ENCODE peak calls at places on chromosomes 6 and 20, in eight cellular contexts. M is spleen; V is NCI-H446; T is dorsolateral prefrontal cortex; R is activated naive CD4-positive, alpha-beta T cell treated with anti-CD3 and anti-CD28 coated beads, Interleukin-2, amount 50 U/mL, for 16 hours; Y is lower lobe of right lung; S is Peyer's patch; H is activated T-cell treated with anti-CD3 and anti-CD28 coated beads, Interleukin-2, amount 50 U/mL, for 72 hours. D is an unnamed sample.
A peak's percentile ranks its signal among the peaks of the same experiment; 100 is the strongest.

GRCh38 chr6:120805267-120805666 is 529.0 kb downstream of the TBC1D32 start:
- DNase-seq in M (no peak), Y (no peak), S (no peak), H (no peak), T (no peak), V (no peak), R (no peak), D (no peak)

GRCh38 chr6:38021571-38021970 is 202.0 kb downstream of the ZFAND3 start:
- DNase-seq in M (no peak), T (peak; percentile 28), Y (no peak), R (no peak), S (no peak), V (no peak), H (no peak), D (no peak)

GRCh38 chr20:45052698-45053440 is 48.1 kb downstream of the KCNS1 start:
- DNase-seq in H (peak; percentile 29), R (no peak), Y (no peak), S (no peak), V (no peak), M (no peak), T (no peak), D (no peak)

GRCh38 chr6:139376604-139377218 is 2.3 kb upstream of the CITED2 start:
- DNase-seq in H (no peak), S (no peak), Y (no peak), R (no peak), V (no peak), T (peak; percentile 14), M (no peak), D (peak; percentile 46)

GRCh38 chr6:156029296-156029985 is 573.8 kb upstream of the NOX3 start:
- DNase-seq in M (no peak), H (no peak), V (no peak), S (no peak), T (no peak), Y (no peak), R (no peak), D (no peak)

GRCh38 chr6:36627801-36628246 is 33.7 kb downstream of the SRSF3 start:
- DNase-seq in T (no peak), S (peak; percentile 79), R (no peak), V (peak; percentile 70), M (peak; percentile 79), Y (peak; percentile 65), H (no peak), D (no peak)

GRCh38 chr20:19886666-19887288 is 128.7 kb downstream of the RIN2 start:
- DNase-seq in H (no peak), S (peak; percentile 58), T (no peak), Y (no peak), V (no peak), M (no peak), R (no peak), D (no peak)

GRCh38 chr6:52407467-52407866 is 12.7 kb upstream of the EFHC1 start:
- DNase-seq in Y (no peak), T (no peak), H (no peak), V (no peak), S (no peak), R (no peak), M (no peak), D (peak; percentile 65)

GRCh38 chr20:34571753-34572152 is 13.2 kb downstream of the MAP1LC3A start:
- DNase-seq in R (no peak), M (no peak), Y (no peak), S (no peak), V (no peak), T (no peak), H (no peak), D (no peak)

GRCh38 chr20:7392551-7392950 is 547.7 kb downstream of the HAO1 start:
- DNase-seq in Y (no peak), H (no peak), M (no peak), R (no peak), T (no peak), V (no peak), S (no peak), D (no peak)

GRCh38 chr20:53959849-53960585 is 110.4 kb downstream of the BCAS1 start:
- DNase-seq in R (no peak), M (no peak), H (no peak), S (no peak), T (no peak), V (no peak), Y (no peak), D (no peak)

GRCh38 chr20:38337561-38338140 is 8.6 kb upstream of the LBP start:
- DNase-seq in V (no peak), T (no peak), S (peak; percentile 57), Y (no peak), H (peak; percentile 25), R (no peak), M (no peak), D (peak; percentile 54)

GRCh38 chr20:37518606-37519507 is 2.2 kb upstream of the NNAT start:
- DNase-seq in M (no peak), H (no peak), Y (peak; percentile 60), T (no peak), V (peak; percentile 75), R (no peak), S (no peak), D (no peak)

GRCh38 chr6:122393339-122393896 is 6.0 kb upstream of the HSF2 start:
- DNase-seq in M (no peak), H (peak; percentile 32), S (no peak), R (no peak), T (no peak), Y (no peak), V (no peak), D (no peak)

GRCh38 chr20:2698186-2698817 is 5.7 kb downstream of the EBF4 start:
- DNase-seq in S (no peak), T (no peak), V (no peak), Y (no peak), R (no peak), M (peak; percentile 57), H (no peak), D (no peak)

GRCh38 chr6:47479156-47479541 is 1.6 kb downstream of the CD2AP start:
- DNase-seq in R (no peak), V (no peak), M (no peak), S (no peak), H (no peak), T (no peak), Y (no peak), D (no peak)

GRCh38 chr6:151485616-151486015 is 8.2 kb upstream of the CCDC170 start:
- DNase-seq in Y (no peak), H (no peak), S (no peak), M (no peak), R (no peak), V (no peak), T (no peak), D (no peak)

GRCh38 chr6:155604991-155605390 is 149.4 kb upstream of the NOX3 start:
- DNase-seq in S (no peak), H (no peak), M (no peak), T (no peak), Y (no peak), V (no peak), R (no peak), D (no peak)

GRCh38 chr6:52016918-52017748 is 70.3 kb downstream of the PKHD1 start:
- DNase-seq in Y (no peak), S (no peak), T (no peak), H (no peak), V (no peak), R (no peak), M (no peak), D (no peak)

GRCh38 chr20:56626367-56627121 is 2.6 kb upstream of the TFAP2C start:
- DNase-seq in Y (no peak), S (no peak), H (no peak), R (no peak), V (no peak), T (no peak), M (no peak), D (no peak)

GRCh38 chr20:36836591-36837329 is 39.2 kb upstream of the TLDC2 start:
- DNase-seq in V (no peak), S (peak; percentile 77), Y (peak; percentile 79), H (peak; percentile 82), R (peak; percentile 45), M (peak; percentile 90), T (no peak), D (peak; percentile 81)

GRCh38 chr6:142940487-142940886 is 4.5 kb downstream of the HIVEP2 start:
- DNase-seq in M (no peak), V (no peak), H (no peak), T (no peak), Y (no peak), R (no peak), S (no peak), D (no peak)

D was measured in SW480.